ENCODE peak calls at places on chromosomes 4 and X, in eight cellular contexts. Y is CD8-positive, alpha-beta T cell; A is neural progenitor cell; B is cardiac muscle cell; O is upper lobe of right lung; M is HCT116; P is CD4-positive, CD25-positive, alpha-beta regulatory T cell; K is heart left ventricle. Q is an unnamed sample.

GRCh38 chr4:39346856-39347519 is 19.2 kb downstream of the RFC1 start:
- DNase-seq in P (no peak), K (no peak), O (no peak), Y (no peak), M (no peak), A (peak; percentile 81), B (no peak), Q (no peak)

GRCh38 chr4:99202536-99202935 is 16.5 kb downstream of the ADH6 start:
- DNase-seq in K (no peak), P (no peak), O (no peak), A (no peak), Y (no peak), B (peak; percentile 96), M (no peak), Q (no peak)

GRCh38 chr4:6134612-6135220 is 65.6 kb downstream of the JAKMIP1 start:
- DNase-seq in A (no peak), P (peak; percentile 73), K (no peak), Y (peak; percentile 42), M (peak; percentile 51), O (no peak), B (no peak), Q (no peak)

GRCh38 chr4:130563891-130564418 is 1468.0 kb downstream of the C4orf33 start:
- DNase-seq in K (no peak), Y (no peak), M (no peak), B (no peak), A (no peak), O (no peak), P (no peak), Q (no peak)

GRCh38 chrX:130694983-130695382 is 208.0 kb downstream of the ENOX2 start:
- DNase-seq in Y (no peak), O (no peak), B (no peak), K (no peak), P (no peak), A (no peak), M (no peak), Q (no peak)

GRCh38 chrX:123184199-123184857 is at the start of gene GRIA3:
- DNase-seq in B (no peak), P (no peak), K (no peak), M (no peak), Y (no peak), A (peak; percentile 45), O (no peak), Q (no peak)

GRCh38 chrX:30592846-30593245 is 15.3 kb upstream of the TASL start:
- DNase-seq in P (no peak), A (no peak), K (no peak), O (no peak), B (no peak), Y (no peak), M (no peak), Q (no peak)

GRCh38 chrX:135411893-135412292 is 9.9 kb upstream of the SMIM10L2A start:
- DNase-seq in B (no peak), Y (no peak), A (no peak), P (no peak), M (no peak), O (no peak), K (no peak), Q (no peak)

GRCh38 chr4:37983951-37984350 is 23.8 kb downstream of the PTTG2 start:
- DNase-seq in A (no peak), M (no peak), P (no peak), Y (no peak), B (no peak), O (no peak), K (no peak), Q (no peak)

GRCh38 chrX:12950851-12951589 is 23.9 kb upstream of the TMSB4X start:
- DNase-seq in O (peak; percentile 69), P (peak; percentile 73), M (no peak), Y (peak; percentile 69), A (peak; percentile 74), K (no peak), B (peak; percentile 29), Q (peak; percentile 64)

GRCh38 chrX:40964633-40965586 is 120.3 kb upstream of the USP9X start:
- DNase-seq in Y (no peak), O (no peak), K (no peak), B (no peak), P (no peak), A (no peak), M (no peak), Q (no peak)

GRCh38 chrX:74343970-74344622 is 40.1 kb downstream of the ZCCHC13 start:
- DNase-seq in A (peak; percentile 84), P (peak; percentile 55), K (peak; percentile 28), M (peak; percentile 77), B (peak; percentile 95), O (no peak), Y (peak; percentile 33), Q (peak; percentile 75)

GRCh38 chr4:123977623-123978022 is 581.0 kb downstream of the SPRY1 start:
- DNase-seq in A (peak; percentile 64), B (no peak), P (no peak), Y (no peak), M (no peak), K (no peak), O (no peak), Q (peak; percentile 41)

GRCh38 chr4:3522326-3522640 is 9.9 kb downstream of the LRPAP1 start:
- DNase-seq in O (peak; percentile 50), K (no peak), P (no peak), M (no peak), Y (no peak), B (no peak), A (no peak), Q (no peak)

GRCh38 chr4:168908093-168908492 is 102.0 kb downstream of the CBR4 start:
- DNase-seq in Y (no peak), K (no peak), A (no peak), P (no peak), B (peak; percentile 38), O (no peak), M (no peak), Q (no peak)

DNA sequence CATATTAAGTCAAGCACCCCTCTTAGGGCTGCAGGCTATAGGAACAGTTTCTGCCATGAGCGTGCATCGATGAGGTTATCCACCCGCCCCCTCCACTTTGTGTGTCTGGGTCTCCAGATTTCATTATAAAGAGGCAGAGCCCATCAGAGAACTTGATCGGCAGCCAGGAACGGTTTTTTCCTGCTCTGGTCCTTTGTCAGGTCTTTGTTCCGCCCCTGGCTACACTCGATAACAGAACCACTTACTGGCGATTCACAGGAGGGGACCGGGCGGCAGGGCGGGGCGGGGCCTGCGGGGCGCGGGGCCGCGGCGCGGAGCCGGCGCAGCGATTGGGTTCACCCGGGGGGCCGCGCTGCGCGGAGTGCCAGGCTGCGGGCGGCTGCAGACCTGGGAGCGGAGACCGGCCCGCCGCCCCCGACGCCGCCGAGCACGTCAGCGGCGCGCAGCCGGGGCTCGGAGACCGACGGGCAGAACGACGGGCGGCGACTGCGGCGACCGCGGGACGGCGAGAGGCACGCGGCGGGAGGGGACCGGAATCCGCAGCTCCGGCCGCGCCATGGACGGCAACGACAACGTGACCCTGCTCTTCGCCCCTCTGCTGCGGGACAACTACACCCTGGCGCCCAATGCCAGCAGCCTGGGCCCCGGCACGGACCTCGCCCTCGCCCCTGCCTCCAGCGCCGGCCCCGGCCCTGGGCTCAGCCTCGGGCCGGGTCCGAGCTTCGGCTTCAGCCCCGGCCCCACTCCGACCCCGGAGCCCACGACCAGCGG is at the start of gene SLC10A4:
- DNase-seq in A (peak; percentile 73), B (no peak), P (no peak), M (no peak), K (no peak), O (peak; percentile 68), Y (no peak), Q (peak; percentile 39)
- H3K4me3 ChIP-seq in A (peak within 1 kb of the TSS; percentile 41), B (peak within 1 kb of the TSS; percentile 31), P (no peak within 1 kb of the TSS), M (peak within 1 kb of the TSS; percentile 61), K (peak within 1 kb of the TSS; percentile 22), O (peak within 1 kb of the TSS; percentile 41), Y (peak within 1 kb of the TSS; percentile 23), Q (no peak within 1 kb of the TSS)

GRCh38 chr4:183987529-183987946 is 82.4 kb downstream of the STOX2 start:
- DNase-seq in O (peak; percentile 83), B (peak; percentile 89), P (no peak), Y (no peak), M (peak; percentile 21), K (peak; percentile 74), A (peak; percentile 80), Q (peak; percentile 93)
- H3K4me1 ChIP-seq in O (peaks cover 12% of the 10 kb centered on the region), B (peaks cover 13% of the 10 kb centered on the region), P (no peaks in the 10 kb centered on the region), Y (no peaks in the 10 kb centered on the region), M (peaks cover 14% of the 10 kb centered on the region), K (peaks cover 4% of the 10 kb centered on the region), A (peaks cover 30% of the 10 kb centered on the region), Q (peaks cover 18% of the 10 kb centered on the region)

DNA sequence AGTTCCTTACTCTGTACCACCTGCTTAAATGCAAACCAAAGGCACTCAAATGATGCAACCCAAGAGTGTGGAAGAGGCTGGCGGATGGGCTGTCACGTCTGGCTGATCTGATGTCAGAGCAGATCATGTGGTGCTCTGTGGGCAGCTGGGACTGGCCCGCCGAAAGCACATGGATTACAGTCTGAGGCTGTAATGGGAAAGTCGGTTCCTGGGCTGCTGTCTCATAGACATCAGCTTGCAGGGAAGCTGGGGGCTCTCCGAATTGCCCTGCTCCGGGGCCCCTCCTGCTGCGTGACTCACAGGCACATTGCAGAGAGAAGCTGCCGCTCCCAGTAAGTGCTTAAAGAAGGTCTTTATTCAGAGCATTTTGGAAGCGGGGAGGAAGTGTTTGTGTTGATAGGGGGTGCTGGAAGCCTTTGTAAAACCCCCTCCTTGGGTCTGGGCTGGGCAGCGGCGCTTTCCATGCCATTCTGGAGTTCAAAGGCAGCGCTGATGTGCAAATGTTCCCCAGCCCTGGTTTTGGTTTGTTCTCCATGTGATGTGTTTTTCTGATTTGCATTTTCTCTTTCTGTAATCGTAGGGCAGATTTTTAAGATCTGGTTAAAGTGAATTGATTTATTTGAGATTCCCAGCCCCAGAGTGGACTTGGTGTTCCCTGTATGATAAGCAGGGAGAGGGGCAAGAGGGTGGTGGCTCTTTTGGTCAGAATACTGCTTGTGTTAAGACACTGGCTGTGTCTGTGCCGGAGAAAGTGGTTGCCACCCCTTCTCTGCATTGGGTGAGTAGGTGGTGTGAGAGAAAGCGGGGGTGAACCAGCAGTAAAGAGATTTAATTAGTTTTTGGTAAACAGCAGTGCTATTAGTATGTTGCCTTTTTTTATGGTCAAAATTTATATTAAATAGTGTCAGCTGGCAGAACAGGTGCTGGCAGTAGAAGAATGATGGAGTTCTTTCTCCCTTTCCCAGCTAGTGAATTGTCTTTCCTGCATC is 181.3 kb downstream of the LARP7 start:
- DNase-seq in A (peak; percentile 89), M (peak; percentile 68), B (peak; percentile 86), K (peak; percentile 37), P (no peak), O (peak; percentile 73), Y (no peak), Q (peak; percentile 88)
- H3K4me3 ChIP-seq in A (peak overlapping the region; percentile 45), M (peak overlapping the region; percentile 61), B (peak overlapping the region; percentile 26), K (no peak overlapping the region), P (no peak overlapping the region), O (peak overlapping the region; percentile 50), Y (no peak overlapping the region), Q (peak overlapping the region; percentile 23)

GRCh38 chr4:8047837-8048678 is 108.4 kb upstream of the AFAP1 start:
- DNase-seq in A (no peak), K (no peak), O (no peak), M (no peak), Y (no peak), B (no peak), P (no peak), Q (no peak)
- H3K4me1 ChIP-seq in A (peaks cover 17% of the 10 kb centered on the region), K (peaks cover 8% of the 10 kb centered on the region), O (peaks cover 10% of the 10 kb centered on the region), M (no peaks in the 10 kb centered on the region), Y (no peaks in the 10 kb centered on the region), B (peaks cover 24% of the 10 kb centered on the region), P (no peaks in the 10 kb centered on the region), Q (peaks cover 8% of the 10 kb centered on the region)

Q was measured in hepatocyte.